ENCODE peak calls at places on chromosomes 4 and X, in seven cellular contexts. One of them, this sample, is unnamed.

GRCh38 chr4:35772291-35772690 is 472.0 kb downstream of the ARAP2 start:
- DNase-seq in BE2C: no peak
- DNase-seq in H1: no peak
- DNase-seq in fibroblast of lung: no peak
- DNase-seq in AG04450: no peak
- DNase-seq in left lung: no peak
- DNase-seq in astrocyte: peak
- DNase-seq in this sample: no peak

GRCh38 chr4:98501383-98501782 is 157.0 kb downstream of the TSPAN5 start:
- DNase-seq in H1: no peak
- DNase-seq in fibroblast of lung: no peak
- DNase-seq in AG04450: no peak
- DNase-seq in astrocyte: no peak
- DNase-seq in left lung: no peak
- DNase-seq in BE2C: no peak
- DNase-seq in this sample: no peak

GRCh38 chr4:7462509-7462971 is 27.8 kb upstream of the PSAPL1 start:
- DNase-seq in H1: peak
- DNase-seq in fibroblast of lung: no peak
- DNase-seq in astrocyte: peak
- DNase-seq in left lung: no peak
- DNase-seq in AG04450: no peak
- DNase-seq in BE2C: peak
- DNase-seq in this sample: no peak

GRCh38 chr4:185534850-185535761 is at the start of gene PDLIM3:
- DNase-seq in left lung: peak
- DNase-seq in fibroblast of lung: no peak
- DNase-seq in H1: no peak
- DNase-seq in astrocyte: peak
- DNase-seq in AG04450: no peak
- DNase-seq in BE2C: peak
- DNase-seq in this sample: no peak

GRCh38 chrX:154785711-154786110 is 19.6 kb downstream of the MPP1 start:
- DNase-seq in AG04450: no peak
- DNase-seq in fibroblast of lung: no peak
- DNase-seq in H1: no peak
- DNase-seq in left lung: no peak
- DNase-seq in BE2C: no peak
- DNase-seq in astrocyte: no peak
- DNase-seq in this sample: peak

GRCh38 chr4:165048170-165048569 is 5.5 kb upstream of the TRIM75 start:
- DNase-seq in astrocyte: no peak
- DNase-seq in left lung: no peak
- DNase-seq in AG04450: no peak
- DNase-seq in fibroblast of lung: no peak
- DNase-seq in H1: no peak
- DNase-seq in BE2C: no peak
- DNase-seq in this sample: no peak

GRCh38 chrX:119989905-119990408 is 46.4 kb upstream of the NKAP start:
- DNase-seq in left lung: no peak
- DNase-seq in astrocyte: no peak
- DNase-seq in BE2C: no peak
- DNase-seq in fibroblast of lung: no peak
- DNase-seq in AG04450: no peak
- DNase-seq in H1: no peak
- DNase-seq in this sample: no peak

GRCh38 chr4:14196141-14196540 is 568.6 kb upstream of the BOD1L1 start:
- DNase-seq in fibroblast of lung: peak
- DNase-seq in AG04450: peak
- DNase-seq in left lung: peak
- DNase-seq in H1: peak
- DNase-seq in BE2C: no peak
- DNase-seq in astrocyte: peak
- DNase-seq in this sample: peak

GRCh38 chrX:136754641-136755040 is 26.1 kb downstream of the ARHGEF6 start:
- DNase-seq in AG04450: no peak
- DNase-seq in H1: no peak
- DNase-seq in fibroblast of lung: no peak
- DNase-seq in left lung: no peak
- DNase-seq in BE2C: no peak
- DNase-seq in astrocyte: peak
- DNase-seq in this sample: no peak

GRCh38 chrX:71253253-71254091 is 468 bp downstream of the ZMYM3 start:
- DNase-seq in BE2C: peak
- DNase-seq in fibroblast of lung: peak
- DNase-seq in astrocyte: peak
- DNase-seq in H1: no peak
- DNase-seq in AG04450: no peak
- DNase-seq in left lung: no peak
- DNase-seq in this sample: peak

GRCh38 chrX:11792461-11793421 is 34.7 kb downstream of the MSL3 start:
- DNase-seq in left lung: peak
- DNase-seq in fibroblast of lung: no peak
- DNase-seq in BE2C: no peak
- DNase-seq in astrocyte: no peak
- DNase-seq in H1: no peak
- DNase-seq in AG04450: no peak
- DNase-seq in this sample: no peak

GRCh38 chr4:1241936-1242505 is 6.9 kb downstream of the CTBP1 start:
- DNase-seq in H1: no peak
- DNase-seq in fibroblast of lung: no peak
- DNase-seq in BE2C: peak
- DNase-seq in AG04450: no peak
- DNase-seq in astrocyte: no peak
- DNase-seq in left lung: peak
- DNase-seq in this sample: no peak

GRCh38 chr4:46844325-46844917 is 64.6 kb downstream of the COX7B2 start:
- DNase-seq in fibroblast of lung: peak
- DNase-seq in H1: no peak
- DNase-seq in astrocyte: peak
- DNase-seq in BE2C: peak
- DNase-seq in left lung: no peak
- DNase-seq in AG04450: peak
- DNase-seq in this sample: peak

GRCh38 chr4:140065393-140065792 is 88.6 kb downstream of the MAML3 start:
- DNase-seq in fibroblast of lung: no peak
- DNase-seq in AG04450: no peak
- DNase-seq in left lung: no peak
- DNase-seq in H1: no peak
- DNase-seq in BE2C: no peak
- DNase-seq in astrocyte: no peak
- DNase-seq in this sample: no peak

GRCh38 chr4:54090804-54091623 is 8.9 kb upstream of the GSX2 start:
- DNase-seq in left lung: peak
- DNase-seq in BE2C: no peak
- DNase-seq in H1: no peak
- DNase-seq in astrocyte: no peak
- DNase-seq in fibroblast of lung: no peak
- DNase-seq in AG04450: no peak
- DNase-seq in this sample: peak

DNA sequence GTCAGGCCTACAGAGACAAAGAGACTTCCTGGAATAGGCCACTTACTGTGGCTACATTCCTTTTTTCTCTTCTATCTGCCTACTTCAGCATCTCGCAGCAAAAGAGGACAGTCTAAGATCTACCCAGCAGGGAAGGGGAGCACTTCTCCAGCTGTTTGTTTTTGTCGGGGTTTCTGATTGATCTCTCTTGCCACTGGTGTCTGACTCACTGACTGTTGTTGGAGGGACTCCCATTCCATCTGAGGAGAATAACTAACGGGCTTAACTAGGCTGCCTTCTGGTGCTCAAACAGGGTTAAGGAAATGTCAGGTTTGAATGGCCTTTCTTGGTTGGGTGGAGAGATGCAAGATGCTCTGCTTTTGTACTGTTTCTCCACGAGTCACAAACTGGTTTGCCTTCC is 100.2 kb upstream of the TMEM164 start:
- DNase-seq in BE2C: no peak
- DNase-seq in fibroblast of lung: peak
- DNase-seq in AG04450: no peak
- DNase-seq in H1: no peak
- DNase-seq in left lung: no peak
- DNase-seq in astrocyte: peak
- DNase-seq in this sample: peak
- TF ChIP-seq CTCF in BE2C: no peak
- TF ChIP-seq CTCF in fibroblast of lung: peak
- TF ChIP-seq CTCF in AG04450: no peak
- TF ChIP-seq CTCF in H1: no peak
- TF ChIP-seq CTCF in left lung: no peak
- TF ChIP-seq CTCF in astrocyte: no peak
- TF ChIP-seq CTCF in this sample: no peak

GRCh38 chr4:152380185-152380584 is 155.7 kb downstream of the FBXW7 start:
- DNase-seq in AG04450: no peak
- DNase-seq in BE2C: no peak
- DNase-seq in fibroblast of lung: no peak
- DNase-seq in H1: no peak
- DNase-seq in left lung: no peak
- DNase-seq in astrocyte: no peak
- DNase-seq in this sample: no peak

GRCh38 chr4:152385551-152385950 is 150.3 kb downstream of the FBXW7 start:
- DNase-seq in H1: no peak
- DNase-seq in AG04450: no peak
- DNase-seq in fibroblast of lung: peak
- DNase-seq in left lung: no peak
- DNase-seq in BE2C: no peak
- DNase-seq in astrocyte: no peak
- DNase-seq in this sample: peak

GRCh38 chr4:152382057-152382785 is 153.7 kb downstream of the FBXW7 start:
- DNase-seq in astrocyte: no peak
- DNase-seq in BE2C: no peak
- DNase-seq in left lung: no peak
- DNase-seq in AG04450: peak
- DNase-seq in H1: no peak
- DNase-seq in fibroblast of lung: peak
- DNase-seq in this sample: peak

GRCh38 chr4:152380919-152381318 is 155.0 kb downstream of the FBXW7 start:
- DNase-seq in astrocyte: no peak
- DNase-seq in AG04450: no peak
- DNase-seq in BE2C: no peak
- DNase-seq in H1: no peak
- DNase-seq in left lung: no peak
- DNase-seq in fibroblast of lung: no peak
- DNase-seq in this sample: no peak
- H3K4me3 ChIP-seq in astrocyte: no peak
- H3K4me3 ChIP-seq in AG04450: no peak
- H3K4me3 ChIP-seq in BE2C: no peak
- H3K4me3 ChIP-seq in H1: no peak
- H3K4me3 ChIP-seq in left lung: no peak
- H3K4me3 ChIP-seq in fibroblast of lung: no peak
- H3K4me3 ChIP-seq in this sample: no peak

DNA sequence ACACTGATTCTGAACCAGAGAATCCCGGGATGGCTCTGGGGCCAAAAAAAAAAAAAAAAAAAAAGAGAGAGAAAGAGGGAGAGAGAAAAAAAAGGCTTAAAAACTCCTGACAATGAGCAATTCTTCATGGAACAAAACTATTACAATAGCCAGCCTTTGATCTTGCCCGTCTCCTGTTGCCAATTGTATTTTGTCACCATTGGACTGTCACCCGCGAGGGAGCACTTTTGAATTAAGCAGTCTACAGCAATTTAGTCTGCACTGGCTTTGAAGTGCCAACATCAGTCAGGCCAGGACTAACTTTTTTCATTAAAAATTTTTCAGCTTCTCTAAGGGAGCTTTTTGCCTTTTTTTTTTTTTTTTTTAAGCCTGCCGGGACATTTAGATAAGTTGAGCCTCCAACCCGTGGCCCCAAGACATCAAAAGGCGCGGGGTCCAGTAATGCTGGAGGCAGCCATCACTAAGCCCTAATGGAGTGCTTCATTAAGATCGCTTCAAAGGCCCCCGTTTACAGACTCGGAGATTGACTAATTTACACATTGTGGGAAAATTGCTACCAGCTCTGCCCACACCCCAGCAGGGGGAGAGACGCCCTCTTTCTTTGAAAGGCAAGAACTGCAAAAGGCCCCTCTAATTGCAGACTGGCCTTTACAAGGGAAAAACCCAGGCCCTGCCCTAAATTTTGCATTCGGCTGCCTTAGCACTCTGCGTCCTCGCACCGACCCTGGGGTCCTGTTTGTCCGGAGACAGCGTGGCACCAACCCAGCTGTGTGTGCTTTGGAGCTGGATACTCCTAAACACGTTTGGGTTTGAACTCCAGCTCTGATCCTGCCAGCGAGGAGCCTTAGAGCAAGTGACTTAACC is 98.1 kb upstream of the MSX1 start:
- DNase-seq in astrocyte: no peak
- DNase-seq in left lung: no peak
- DNase-seq in AG04450: no peak
- DNase-seq in fibroblast of lung: no peak
- DNase-seq in BE2C: no peak
- DNase-seq in H1: no peak
- DNase-seq in this sample: no peak
- TF ChIP-seq CTCF in astrocyte: peak
- TF ChIP-seq CTCF in left lung: no peak
- TF ChIP-seq CTCF in AG04450: no peak
- TF ChIP-seq CTCF in fibroblast of lung: peak
- TF ChIP-seq CTCF in BE2C: peak
- TF ChIP-seq CTCF in H1: peak
- TF ChIP-seq CTCF in this sample: peak

GRCh38 chrX:17375631-17376380 is 806 bp downstream of the NHS start:
- DNase-seq in left lung: peak
- DNase-seq in H1: no peak
- DNase-seq in AG04450: no peak
- DNase-seq in BE2C: peak
- DNase-seq in fibroblast of lung: peak
- DNase-seq in astrocyte: no peak
- DNase-seq in this sample: peak

GRCh38 chrX:17377047-17377692 is 2.2 kb downstream of the NHS start:
- DNase-seq in H1: no peak
- DNase-seq in astrocyte: peak
- DNase-seq in BE2C: peak
- DNase-seq in AG04450: no peak
- DNase-seq in left lung: peak
- DNase-seq in fibroblast of lung: peak
- DNase-seq in this sample: peak

GRCh38 chrX:17376381-17377046 is 1.5 kb downstream of the NHS start:
- DNase-seq in H1: no peak
- DNase-seq in BE2C: no peak
- DNase-seq in astrocyte: no peak
- DNase-seq in fibroblast of lung: no peak
- DNase-seq in AG04450: no peak
- DNase-seq in left lung: no peak
- DNase-seq in this sample: peak

GRCh38 chrX:17380221-17380620 is 5.2 kb downstream of the NHS start:
- DNase-seq in astrocyte: no peak
- DNase-seq in H1: no peak
- DNase-seq in AG04450: no peak
- DNase-seq in left lung: no peak
- DNase-seq in fibroblast of lung: no peak
- DNase-seq in BE2C: no peak
- DNase-seq in this sample: no peak

DNA sequence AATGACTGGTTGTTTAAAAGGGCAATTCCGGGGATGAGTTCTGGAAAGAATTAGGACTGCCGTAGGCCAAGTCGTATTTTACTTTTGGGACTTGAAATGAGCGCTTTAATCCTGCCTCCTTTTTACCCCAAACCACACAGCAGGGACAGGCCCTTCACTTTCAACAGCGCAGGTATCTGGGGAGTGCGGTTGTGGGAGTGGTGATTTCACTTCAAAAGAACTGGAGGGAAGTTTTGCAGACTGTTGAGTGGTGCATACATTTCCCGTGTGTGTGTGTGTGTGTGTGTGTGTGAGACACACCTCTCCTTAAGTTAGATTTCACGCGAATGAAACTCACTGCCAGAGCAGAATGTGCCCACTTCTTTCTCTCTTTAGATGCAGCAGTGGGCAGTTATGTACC is 2.8 kb downstream of the NHS start:
- DNase-seq in BE2C: no peak
- DNase-seq in H1: no peak
- DNase-seq in left lung: no peak
- DNase-seq in fibroblast of lung: no peak
- DNase-seq in astrocyte: peak
- DNase-seq in AG04450: no peak
- DNase-seq in this sample: no peak
- H3K4me3 ChIP-seq in BE2C: peak
- H3K4me3 ChIP-seq in H1: peak
- H3K4me3 ChIP-seq in left lung: peak
- H3K4me3 ChIP-seq in fibroblast of lung: peak
- H3K4me3 ChIP-seq in astrocyte: peak
- H3K4me3 ChIP-seq in AG04450: peak
- H3K4me3 ChIP-seq in this sample: peak

This sample was measured in fibroblast of the aortic adventitia.